ENCODE peak calls at places on chromosomes 16 and 17, in nine cellular contexts. One of them, this sample, is unnamed.

GRCh38 chr17:57601328-57601727 is 143.8 kb downstream of the CCDC182 start:
- DNase-seq in activated T-helper 1 cell treated with Interleukin-2 at 50 U/mL for 16 hours: no peak
- DNase-seq in heart right ventricle: no peak
- DNase-seq in activated effector memory CD4-positive, alpha-beta T cell treated with anti-CD3 and anti-CD28 coated beads, Interleukin-2, amount 50 U/mL, for 16 hours: no peak
- DNase-seq in NCI-H2029: no peak
- DNase-seq in Calu3: no peak
- DNase-seq in NCI-H1105 treated with DMSO at 0.1 percent for 48 hours: no peak
- DNase-seq in NCI-H2171 treated with DMSO at 0.1 percent for 48 hours: no peak
- DNase-seq in GM12891: no peak
- DNase-seq in this sample: no peak

GRCh38 chr16:67349172-67349571 is 22.6 kb downstream of the LRRC36 start:
- DNase-seq in activated T-helper 1 cell treated with Interleukin-2 at 50 U/mL for 16 hours: no peak
- DNase-seq in heart right ventricle: no peak
- DNase-seq in activated effector memory CD4-positive, alpha-beta T cell treated with anti-CD3 and anti-CD28 coated beads, Interleukin-2, amount 50 U/mL, for 16 hours: no peak
- DNase-seq in NCI-H2029: no peak
- DNase-seq in Calu3: no peak
- DNase-seq in NCI-H1105 treated with DMSO at 0.1 percent for 48 hours: peak
- DNase-seq in NCI-H2171 treated with DMSO at 0.1 percent for 48 hours: peak
- DNase-seq in GM12891: no peak
- DNase-seq in this sample: no peak

GRCh38 chr17:12024332-12024731 is 3.7 kb downstream of the MAP2K4 start:
- DNase-seq in activated T-helper 1 cell treated with Interleukin-2 at 50 U/mL for 16 hours: no peak
- DNase-seq in heart right ventricle: no peak
- DNase-seq in activated effector memory CD4-positive, alpha-beta T cell treated with anti-CD3 and anti-CD28 coated beads, Interleukin-2, amount 50 U/mL, for 16 hours: no peak
- DNase-seq in NCI-H2029: no peak
- DNase-seq in Calu3: no peak
- DNase-seq in NCI-H1105 treated with DMSO at 0.1 percent for 48 hours: no peak
- DNase-seq in NCI-H2171 treated with DMSO at 0.1 percent for 48 hours: no peak
- DNase-seq in GM12891: no peak
- DNase-seq in this sample: no peak

GRCh38 chr16:8655184-8655717 is 19.2 kb upstream of the ABAT start:
- DNase-seq in activated T-helper 1 cell treated with Interleukin-2 at 50 U/mL for 16 hours: no peak
- DNase-seq in heart right ventricle: no peak
- DNase-seq in activated effector memory CD4-positive, alpha-beta T cell treated with anti-CD3 and anti-CD28 coated beads, Interleukin-2, amount 50 U/mL, for 16 hours: no peak
- DNase-seq in NCI-H2029: no peak
- DNase-seq in Calu3: peak
- DNase-seq in NCI-H1105 treated with DMSO at 0.1 percent for 48 hours: no peak
- DNase-seq in NCI-H2171 treated with DMSO at 0.1 percent for 48 hours: no peak
- DNase-seq in GM12891: no peak
- DNase-seq in this sample: no peak

GRCh38 chr16:57409870-57410585 is 5.5 kb downstream of the CCL17 start:
- DNase-seq in activated T-helper 1 cell treated with Interleukin-2 at 50 U/mL for 16 hours: no peak
- DNase-seq in heart right ventricle: no peak
- DNase-seq in activated effector memory CD4-positive, alpha-beta T cell treated with anti-CD3 and anti-CD28 coated beads, Interleukin-2, amount 50 U/mL, for 16 hours: no peak
- DNase-seq in NCI-H2029: peak
- DNase-seq in Calu3: no peak
- DNase-seq in NCI-H1105 treated with DMSO at 0.1 percent for 48 hours: no peak
- DNase-seq in NCI-H2171 treated with DMSO at 0.1 percent for 48 hours: no peak
- DNase-seq in GM12891: no peak
- DNase-seq in this sample: no peak

GRCh38 chr16:54253118-54253517 is 33.5 kb downstream of the IRX3 start:
- DNase-seq in activated T-helper 1 cell treated with Interleukin-2 at 50 U/mL for 16 hours: no peak
- DNase-seq in heart right ventricle: no peak
- DNase-seq in activated effector memory CD4-positive, alpha-beta T cell treated with anti-CD3 and anti-CD28 coated beads, Interleukin-2, amount 50 U/mL, for 16 hours: no peak
- DNase-seq in NCI-H2029: no peak
- DNase-seq in Calu3: no peak
- DNase-seq in NCI-H1105 treated with DMSO at 0.1 percent for 48 hours: no peak
- DNase-seq in NCI-H2171 treated with DMSO at 0.1 percent for 48 hours: no peak
- DNase-seq in GM12891: no peak
- DNase-seq in this sample: no peak

GRCh38 chr17:40075216-40076100 is 12.7 kb downstream of the THRA start:
- DNase-seq in activated T-helper 1 cell treated with Interleukin-2 at 50 U/mL for 16 hours: peak
- DNase-seq in heart right ventricle: peak
- DNase-seq in activated effector memory CD4-positive, alpha-beta T cell treated with anti-CD3 and anti-CD28 coated beads, Interleukin-2, amount 50 U/mL, for 16 hours: peak
- DNase-seq in NCI-H2029: peak
- DNase-seq in Calu3: peak
- DNase-seq in NCI-H1105 treated with DMSO at 0.1 percent for 48 hours: peak
- DNase-seq in NCI-H2171 treated with DMSO at 0.1 percent for 48 hours: peak
- DNase-seq in GM12891: no peak
- DNase-seq in this sample: peak

GRCh38 chr17:68290955-68291835 is at the start of the genes ARSG and SLC16A6:
- DNase-seq in activated T-helper 1 cell treated with Interleukin-2 at 50 U/mL for 16 hours: peak
- DNase-seq in heart right ventricle: peak
- DNase-seq in activated effector memory CD4-positive, alpha-beta T cell treated with anti-CD3 and anti-CD28 coated beads, Interleukin-2, amount 50 U/mL, for 16 hours: peak
- DNase-seq in NCI-H2029: peak
- DNase-seq in Calu3: peak
- DNase-seq in NCI-H1105 treated with DMSO at 0.1 percent for 48 hours: peak
- DNase-seq in NCI-H2171 treated with DMSO at 0.1 percent for 48 hours: peak
- DNase-seq in GM12891: peak
- DNase-seq in this sample: peak

GRCh38 chr17:63445571-63446217 is 412 bp downstream of the CYB561 start:
- DNase-seq in activated T-helper 1 cell treated with Interleukin-2 at 50 U/mL for 16 hours: peak
- DNase-seq in heart right ventricle: no peak
- DNase-seq in activated effector memory CD4-positive, alpha-beta T cell treated with anti-CD3 and anti-CD28 coated beads, Interleukin-2, amount 50 U/mL, for 16 hours: peak
- DNase-seq in NCI-H2029: peak
- DNase-seq in Calu3: no peak
- DNase-seq in NCI-H1105 treated with DMSO at 0.1 percent for 48 hours: peak
- DNase-seq in NCI-H2171 treated with DMSO at 0.1 percent for 48 hours: peak
- DNase-seq in GM12891: peak
- DNase-seq in this sample: peak

GRCh38 chr17:11240041-11240801 is 792 bp upstream of the SHISA6 start:
- DNase-seq in activated T-helper 1 cell treated with Interleukin-2 at 50 U/mL for 16 hours: no peak
- DNase-seq in heart right ventricle: peak
- DNase-seq in activated effector memory CD4-positive, alpha-beta T cell treated with anti-CD3 and anti-CD28 coated beads, Interleukin-2, amount 50 U/mL, for 16 hours: no peak
- DNase-seq in NCI-H2029: no peak
- DNase-seq in Calu3: no peak
- DNase-seq in NCI-H1105 treated with DMSO at 0.1 percent for 48 hours: no peak
- DNase-seq in NCI-H2171 treated with DMSO at 0.1 percent for 48 hours: no peak
- DNase-seq in GM12891: no peak
- DNase-seq in this sample: peak

GRCh38 chr17:77734371-77735050 is 224.0 kb upstream of the TNRC6C start:
- DNase-seq in activated T-helper 1 cell treated with Interleukin-2 at 50 U/mL for 16 hours: no peak
- DNase-seq in heart right ventricle: peak
- DNase-seq in activated effector memory CD4-positive, alpha-beta T cell treated with anti-CD3 and anti-CD28 coated beads, Interleukin-2, amount 50 U/mL, for 16 hours: peak
- DNase-seq in NCI-H2029: peak
- DNase-seq in Calu3: peak
- DNase-seq in NCI-H1105 treated with DMSO at 0.1 percent for 48 hours: peak
- DNase-seq in NCI-H2171 treated with DMSO at 0.1 percent for 48 hours: peak
- DNase-seq in GM12891: no peak
- DNase-seq in this sample: peak

GRCh38 chr17:74842599-74843351 is 16.9 kb downstream of the GRIN2C start:
- DNase-seq in activated T-helper 1 cell treated with Interleukin-2 at 50 U/mL for 16 hours: no peak
- DNase-seq in heart right ventricle: peak
- DNase-seq in activated effector memory CD4-positive, alpha-beta T cell treated with anti-CD3 and anti-CD28 coated beads, Interleukin-2, amount 50 U/mL, for 16 hours: no peak
- DNase-seq in NCI-H2029: peak
- DNase-seq in Calu3: peak
- DNase-seq in NCI-H1105 treated with DMSO at 0.1 percent for 48 hours: peak
- DNase-seq in NCI-H2171 treated with DMSO at 0.1 percent for 48 hours: peak
- DNase-seq in GM12891: peak
- DNase-seq in this sample: peak

GRCh38 chr17:67434061-67434525 is 57.0 kb downstream of the PITPNC1 start:
- DNase-seq in activated T-helper 1 cell treated with Interleukin-2 at 50 U/mL for 16 hours: peak
- DNase-seq in heart right ventricle: peak
- DNase-seq in activated effector memory CD4-positive, alpha-beta T cell treated with anti-CD3 and anti-CD28 coated beads, Interleukin-2, amount 50 U/mL, for 16 hours: peak
- DNase-seq in NCI-H2029: no peak
- DNase-seq in Calu3: no peak
- DNase-seq in NCI-H1105 treated with DMSO at 0.1 percent for 48 hours: no peak
- DNase-seq in NCI-H2171 treated with DMSO at 0.1 percent for 48 hours: no peak
- DNase-seq in GM12891: no peak
- DNase-seq in this sample: no peak

GRCh38 chr16:19437280-19437679 is 19.6 kb downstream of the TMC5 start:
- DNase-seq in activated T-helper 1 cell treated with Interleukin-2 at 50 U/mL for 16 hours: no peak
- DNase-seq in heart right ventricle: no peak
- DNase-seq in activated effector memory CD4-positive, alpha-beta T cell treated with anti-CD3 and anti-CD28 coated beads, Interleukin-2, amount 50 U/mL, for 16 hours: no peak
- DNase-seq in NCI-H2029: no peak
- DNase-seq in Calu3: no peak
- DNase-seq in NCI-H1105 treated with DMSO at 0.1 percent for 48 hours: no peak
- DNase-seq in NCI-H2171 treated with DMSO at 0.1 percent for 48 hours: no peak
- DNase-seq in GM12891: no peak
- DNase-seq in this sample: no peak

GRCh38 chr17:31654936-31655335 is 204.1 kb downstream of the COPRS start:
- DNase-seq in activated T-helper 1 cell treated with Interleukin-2 at 50 U/mL for 16 hours: no peak
- DNase-seq in heart right ventricle: no peak
- DNase-seq in activated effector memory CD4-positive, alpha-beta T cell treated with anti-CD3 and anti-CD28 coated beads, Interleukin-2, amount 50 U/mL, for 16 hours: no peak
- DNase-seq in NCI-H2029: no peak
- DNase-seq in Calu3: peak
- DNase-seq in NCI-H1105 treated with DMSO at 0.1 percent for 48 hours: no peak
- DNase-seq in NCI-H2171 treated with DMSO at 0.1 percent for 48 hours: no peak
- DNase-seq in GM12891: no peak
- DNase-seq in this sample: no peak

GRCh38 chr17:29036584-29036983 is 6.4 kb upstream of the PIPOX start:
- DNase-seq in activated T-helper 1 cell treated with Interleukin-2 at 50 U/mL for 16 hours: no peak
- DNase-seq in heart right ventricle: no peak
- DNase-seq in activated effector memory CD4-positive, alpha-beta T cell treated with anti-CD3 and anti-CD28 coated beads, Interleukin-2, amount 50 U/mL, for 16 hours: no peak
- DNase-seq in NCI-H2029: no peak
- DNase-seq in Calu3: no peak
- DNase-seq in NCI-H1105 treated with DMSO at 0.1 percent for 48 hours: no peak
- DNase-seq in NCI-H2171 treated with DMSO at 0.1 percent for 48 hours: no peak
- DNase-seq in GM12891: no peak
- DNase-seq in this sample: no peak

GRCh38 chr17:19464033-19465026 is 53.3 kb downstream of the RNF112 start:
- DNase-seq in activated T-helper 1 cell treated with Interleukin-2 at 50 U/mL for 16 hours: no peak
- DNase-seq in heart right ventricle: no peak
- DNase-seq in activated effector memory CD4-positive, alpha-beta T cell treated with anti-CD3 and anti-CD28 coated beads, Interleukin-2, amount 50 U/mL, for 16 hours: peak
- DNase-seq in NCI-H2029: no peak
- DNase-seq in Calu3: no peak
- DNase-seq in NCI-H1105 treated with DMSO at 0.1 percent for 48 hours: no peak
- DNase-seq in NCI-H2171 treated with DMSO at 0.1 percent for 48 hours: no peak
- DNase-seq in GM12891: no peak
- DNase-seq in this sample: no peak

GRCh38 chr17:43906951-43907424 is 348 bp downstream of the MPP2 start:
- DNase-seq in activated T-helper 1 cell treated with Interleukin-2 at 50 U/mL for 16 hours: no peak
- DNase-seq in heart right ventricle: no peak
- DNase-seq in activated effector memory CD4-positive, alpha-beta T cell treated with anti-CD3 and anti-CD28 coated beads, Interleukin-2, amount 50 U/mL, for 16 hours: peak
- DNase-seq in NCI-H2029: no peak
- DNase-seq in Calu3: no peak
- DNase-seq in NCI-H1105 treated with DMSO at 0.1 percent for 48 hours: no peak
- DNase-seq in NCI-H2171 treated with DMSO at 0.1 percent for 48 hours: no peak
- DNase-seq in GM12891: no peak
- DNase-seq in this sample: peak

GRCh38 chr16:4244254-4244812 is 2.5 kb upstream of the SRL start:
- DNase-seq in activated T-helper 1 cell treated with Interleukin-2 at 50 U/mL for 16 hours: no peak
- DNase-seq in heart right ventricle: no peak
- DNase-seq in activated effector memory CD4-positive, alpha-beta T cell treated with anti-CD3 and anti-CD28 coated beads, Interleukin-2, amount 50 U/mL, for 16 hours: no peak
- DNase-seq in NCI-H2029: peak
- DNase-seq in Calu3: no peak
- DNase-seq in NCI-H1105 treated with DMSO at 0.1 percent for 48 hours: peak
- DNase-seq in NCI-H2171 treated with DMSO at 0.1 percent for 48 hours: peak
- DNase-seq in GM12891: no peak
- DNase-seq in this sample: no peak

GRCh38 chr16:84209989-84210388 is 19.0 kb downstream of the ADAD2 start:
- DNase-seq in activated T-helper 1 cell treated with Interleukin-2 at 50 U/mL for 16 hours: no peak
- DNase-seq in heart right ventricle: no peak
- DNase-seq in activated effector memory CD4-positive, alpha-beta T cell treated with anti-CD3 and anti-CD28 coated beads, Interleukin-2, amount 50 U/mL, for 16 hours: no peak
- DNase-seq in NCI-H2029: no peak
- DNase-seq in Calu3: no peak
- DNase-seq in NCI-H1105 treated with DMSO at 0.1 percent for 48 hours: no peak
- DNase-seq in NCI-H2171 treated with DMSO at 0.1 percent for 48 hours: no peak
- DNase-seq in GM12891: no peak
- DNase-seq in this sample: peak

GRCh38 chr17:79621151-79621940 is 10.5 kb upstream of the RBFOX3 start:
- DNase-seq in activated T-helper 1 cell treated with Interleukin-2 at 50 U/mL for 16 hours: no peak
- DNase-seq in heart right ventricle: no peak
- DNase-seq in activated effector memory CD4-positive, alpha-beta T cell treated with anti-CD3 and anti-CD28 coated beads, Interleukin-2, amount 50 U/mL, for 16 hours: peak
- DNase-seq in NCI-H2029: no peak
- DNase-seq in Calu3: no peak
- DNase-seq in NCI-H1105 treated with DMSO at 0.1 percent for 48 hours: no peak
- DNase-seq in NCI-H2171 treated with DMSO at 0.1 percent for 48 hours: peak
- DNase-seq in GM12891: no peak
- DNase-seq in this sample: peak

GRCh38 chr17:29732613-29733012 is 109.9 kb upstream of the CORO6 start:
- DNase-seq in activated T-helper 1 cell treated with Interleukin-2 at 50 U/mL for 16 hours: no peak
- DNase-seq in heart right ventricle: no peak
- DNase-seq in activated effector memory CD4-positive, alpha-beta T cell treated with anti-CD3 and anti-CD28 coated beads, Interleukin-2, amount 50 U/mL, for 16 hours: no peak
- DNase-seq in NCI-H2029: no peak
- DNase-seq in Calu3: no peak
- DNase-seq in NCI-H1105 treated with DMSO at 0.1 percent for 48 hours: no peak
- DNase-seq in NCI-H2171 treated with DMSO at 0.1 percent for 48 hours: no peak
- DNase-seq in GM12891: no peak
- DNase-seq in this sample: no peak

GRCh38 chr17:34639706-34640425 is 60.5 kb downstream of the TMEM132E start:
- DNase-seq in activated T-helper 1 cell treated with Interleukin-2 at 50 U/mL for 16 hours: no peak
- DNase-seq in heart right ventricle: no peak
- DNase-seq in activated effector memory CD4-positive, alpha-beta T cell treated with anti-CD3 and anti-CD28 coated beads, Interleukin-2, amount 50 U/mL, for 16 hours: no peak
- DNase-seq in NCI-H2029: peak
- DNase-seq in Calu3: no peak
- DNase-seq in NCI-H1105 treated with DMSO at 0.1 percent for 48 hours: peak
- DNase-seq in NCI-H2171 treated with DMSO at 0.1 percent for 48 hours: peak
- DNase-seq in GM12891: no peak
- DNase-seq in this sample: peak

GRCh38 chr17:15954222-15954621 is 9.3 kb downstream of the ADORA2B start:
- DNase-seq in activated T-helper 1 cell treated with Interleukin-2 at 50 U/mL for 16 hours: no peak
- DNase-seq in heart right ventricle: no peak
- DNase-seq in activated effector memory CD4-positive, alpha-beta T cell treated with anti-CD3 and anti-CD28 coated beads, Interleukin-2, amount 50 U/mL, for 16 hours: no peak
- DNase-seq in NCI-H2029: no peak
- DNase-seq in Calu3: peak
- DNase-seq in NCI-H1105 treated with DMSO at 0.1 percent for 48 hours: no peak
- DNase-seq in NCI-H2171 treated with DMSO at 0.1 percent for 48 hours: no peak
- DNase-seq in GM12891: no peak
- DNase-seq in this sample: no peak

GRCh38 chr16:52837251-52837650 is 215.4 kb downstream of the CHD9NB start:
- DNase-seq in activated T-helper 1 cell treated with Interleukin-2 at 50 U/mL for 16 hours: no peak
- DNase-seq in heart right ventricle: no peak
- DNase-seq in activated effector memory CD4-positive, alpha-beta T cell treated with anti-CD3 and anti-CD28 coated beads, Interleukin-2, amount 50 U/mL, for 16 hours: no peak
- DNase-seq in NCI-H2029: peak
- DNase-seq in Calu3: no peak
- DNase-seq in NCI-H1105 treated with DMSO at 0.1 percent for 48 hours: no peak
- DNase-seq in NCI-H2171 treated with DMSO at 0.1 percent for 48 hours: no peak
- DNase-seq in GM12891: no peak
- DNase-seq in this sample: no peak

GRCh38 chr16:69691980-69692911 is 34.1 kb downstream of the NQO1 start:
- DNase-seq in activated T-helper 1 cell treated with Interleukin-2 at 50 U/mL for 16 hours: no peak
- DNase-seq in heart right ventricle: no peak
- DNase-seq in activated effector memory CD4-positive, alpha-beta T cell treated with anti-CD3 and anti-CD28 coated beads, Interleukin-2, amount 50 U/mL, for 16 hours: no peak
- DNase-seq in NCI-H2029: no peak
- DNase-seq in Calu3: no peak
- DNase-seq in NCI-H1105 treated with DMSO at 0.1 percent for 48 hours: no peak
- DNase-seq in NCI-H2171 treated with DMSO at 0.1 percent for 48 hours: no peak
- DNase-seq in GM12891: no peak
- DNase-seq in this sample: no peak

GRCh38 chr16:11142951-11143740 is 112.9 kb downstream of the SOCS1 start:
- DNase-seq in activated T-helper 1 cell treated with Interleukin-2 at 50 U/mL for 16 hours: no peak
- DNase-seq in heart right ventricle: no peak
- DNase-seq in activated effector memory CD4-positive, alpha-beta T cell treated with anti-CD3 and anti-CD28 coated beads, Interleukin-2, amount 50 U/mL, for 16 hours: no peak
- DNase-seq in NCI-H2029: peak
- DNase-seq in Calu3: no peak
- DNase-seq in NCI-H1105 treated with DMSO at 0.1 percent for 48 hours: no peak
- DNase-seq in NCI-H2171 treated with DMSO at 0.1 percent for 48 hours: peak
- DNase-seq in GM12891: no peak
- DNase-seq in this sample: no peak

GRCh38 chr16:87363771-87364476 is 19.7 kb downstream of the FBXO31 start:
- DNase-seq in activated T-helper 1 cell treated with Interleukin-2 at 50 U/mL for 16 hours: no peak
- DNase-seq in heart right ventricle: peak
- DNase-seq in activated effector memory CD4-positive, alpha-beta T cell treated with anti-CD3 and anti-CD28 coated beads, Interleukin-2, amount 50 U/mL, for 16 hours: no peak
- DNase-seq in NCI-H2029: peak
- DNase-seq in Calu3: no peak
- DNase-seq in NCI-H1105 treated with DMSO at 0.1 percent for 48 hours: no peak
- DNase-seq in NCI-H2171 treated with DMSO at 0.1 percent for 48 hours: peak
- DNase-seq in GM12891: no peak
- DNase-seq in this sample: peak

GRCh38 chr16:79673635-79674034 is 73.1 kb upstream of the MAF start:
- DNase-seq in activated T-helper 1 cell treated with Interleukin-2 at 50 U/mL for 16 hours: no peak
- DNase-seq in heart right ventricle: no peak
- DNase-seq in activated effector memory CD4-positive, alpha-beta T cell treated with anti-CD3 and anti-CD28 coated beads, Interleukin-2, amount 50 U/mL, for 16 hours: no peak
- DNase-seq in NCI-H2029: no peak
- DNase-seq in Calu3: no peak
- DNase-seq in NCI-H1105 treated with DMSO at 0.1 percent for 48 hours: no peak
- DNase-seq in NCI-H2171 treated with DMSO at 0.1 percent for 48 hours: no peak
- DNase-seq in GM12891: no peak
- DNase-seq in this sample: no peak

GRCh38 chr16:83882118-83882879 is 16.6 kb upstream of the MLYCD start:
- DNase-seq in activated T-helper 1 cell treated with Interleukin-2 at 50 U/mL for 16 hours: no peak
- DNase-seq in heart right ventricle: no peak
- DNase-seq in activated effector memory CD4-positive, alpha-beta T cell treated with anti-CD3 and anti-CD28 coated beads, Interleukin-2, amount 50 U/mL, for 16 hours: no peak
- DNase-seq in NCI-H2029: no peak
- DNase-seq in Calu3: no peak
- DNase-seq in NCI-H1105 treated with DMSO at 0.1 percent for 48 hours: peak
- DNase-seq in NCI-H2171 treated with DMSO at 0.1 percent for 48 hours: peak
- DNase-seq in GM12891: no peak
- DNase-seq in this sample: no peak

GRCh38 chr16:3101841-3102470 is 2.9 kb upstream of the ZSCAN10 start:
- DNase-seq in activated T-helper 1 cell treated with Interleukin-2 at 50 U/mL for 16 hours: no peak
- DNase-seq in heart right ventricle: peak
- DNase-seq in activated effector memory CD4-positive, alpha-beta T cell treated with anti-CD3 and anti-CD28 coated beads, Interleukin-2, amount 50 U/mL, for 16 hours: peak
- DNase-seq in NCI-H2029: no peak
- DNase-seq in Calu3: no peak
- DNase-seq in NCI-H1105 treated with DMSO at 0.1 percent for 48 hours: no peak
- DNase-seq in NCI-H2171 treated with DMSO at 0.1 percent for 48 hours: no peak
- DNase-seq in GM12891: no peak
- DNase-seq in this sample: no peak

This sample was measured in posterior cingulate gyrus.